ENCODE peak calls at places on chromosome 15, in nine cellular contexts. W, X, O, C, Y, L, P, Q and U are unnamed samples.

GRCh38 chr15:55868707-55869106 is 124.7 kb downstream of the NEDD4 start:
- DNase-seq in O (no peak), Q (no peak), W (no peak), L (no peak), P (no peak), C (no peak), X (no peak), Y (no peak), U (peak)

GRCh38 chr15:91782221-91782620 is 71.3 kb upstream of the SLCO3A1 start:
- DNase-seq in P (no peak), Q (no peak), L (no peak), Y (no peak), W (no peak), O (no peak), C (no peak), X (no peak), U (no peak)

GRCh38 chr15:74977599-74977998 is 17.8 kb upstream of the SCAMP5 start:
- DNase-seq in Y (no peak), O (no peak), W (no peak), X (no peak), C (peak), L (no peak), P (no peak), Q (no peak), U (no peak)

GRCh38 chr15:51493892-51494291 is 128.7 kb downstream of the DMXL2 start:
- DNase-seq in P (no peak), X (no peak), Q (no peak), L (no peak), O (no peak), W (no peak), C (peak), Y (no peak), U (no peak)

GRCh38 chr15:77002954-77003912 is 8.3 kb downstream of the PSTPIP1 start:
- DNase-seq in W (peak), Y (no peak), L (peak), C (no peak), Q (peak), P (no peak), X (no peak), O (peak), U (no peak)

GRCh38 chr15:84817461-84818081 is 415 bp downstream of the ALPK3 start:
- DNase-seq in Y (no peak), C (no peak), X (no peak), L (no peak), O (no peak), P (no peak), Q (no peak), W (no peak), U (no peak)

GRCh38 chr15:70509282-70510272 is 253.8 kb downstream of the UACA start:
- DNase-seq in Y (no peak), Q (no peak), P (no peak), L (no peak), O (no peak), W (no peak), X (no peak), C (no peak), U (no peak)

GRCh38 chr15:80834402-80834801 is 55.2 kb downstream of the CEMIP start:
- DNase-seq in Q (no peak), O (no peak), P (no peak), X (no peak), W (no peak), Y (no peak), C (no peak), L (no peak), U (no peak)

GRCh38 chr15:35439291-35439690 is 106.7 kb downstream of the DPH6 start:
- DNase-seq in L (no peak), C (peak), P (no peak), W (no peak), O (no peak), Q (no peak), Y (no peak), X (no peak), U (no peak)

GRCh38 chr15:65101418-65101890 is 13.5 kb downstream of the UBAP1L start:
- DNase-seq in P (no peak), W (peak), X (peak), O (peak), Y (peak), Q (no peak), L (peak), C (peak), U (no peak)

GRCh38 chr15:92159481-92159880 is 234.2 kb upstream of the ST8SIA2 start:
- DNase-seq in X (no peak), C (no peak), Y (no peak), Q (no peak), O (no peak), W (no peak), P (no peak), L (no peak), U (no peak)

GRCh38 chr15:35720984-35721383 is 175.0 kb upstream of the DPH6 start:
- DNase-seq in Y (no peak), X (no peak), O (no peak), W (no peak), C (no peak), Q (no peak), P (no peak), L (no peak), U (no peak)

GRCh38 chr15:30929064-30929669 is 25.5 kb downstream of the FAN1 start:
- DNase-seq in L (no peak), C (peak), X (no peak), W (no peak), Y (no peak), Q (no peak), P (no peak), O (no peak), U (no peak)

GRCh38 chr15:78691167-78691872 is 50.3 kb upstream of the CHRNB4 start:
- DNase-seq in O (no peak), L (no peak), P (no peak), W (no peak), Q (no peak), Y (no peak), C (no peak), X (no peak), U (no peak)

GRCh38 chr15:76418352-76419140 is 82.0 kb downstream of the ISL2 start:
- DNase-seq in O (no peak), Q (no peak), P (peak), X (no peak), C (no peak), L (no peak), Y (no peak), W (peak), U (peak)

GRCh38 chr15:59594493-59594942 is 17.1 kb upstream of the GCNT3 start:
- DNase-seq in X (peak), O (no peak), W (no peak), Q (no peak), P (no peak), Y (no peak), L (no peak), C (peak), U (peak)

GRCh38 chr15:29322407-29322806 is 52.8 kb upstream of the NSMCE3 start:
- DNase-seq in W (no peak), P (no peak), Q (no peak), C (no peak), X (no peak), O (no peak), Y (no peak), L (no peak), U (no peak)

GRCh38 chr15:73984208-73984979 is 7.7 kb downstream of the STOML1 start:
- DNase-seq in P (no peak), L (no peak), C (peak), W (no peak), Q (no peak), O (no peak), X (no peak), Y (no peak), U (no peak)

GRCh38 chr15:33985287-33985686 is 17.0 kb downstream of the CHRM5 start:
- DNase-seq in Y (no peak), C (peak), P (no peak), O (no peak), W (no peak), Q (no peak), L (no peak), X (no peak), U (no peak)

GRCh38 chr15:96501362-96501761 is 170.9 kb downstream of the NR2F2 start:
- DNase-seq in O (no peak), Y (no peak), X (no peak), C (no peak), Q (no peak), P (no peak), L (no peak), W (no peak), U (no peak)

GRCh38 chr15:39684215-39684614 is 98.4 kb downstream of the FSIP1 start:
- DNase-seq in C (peak), Y (no peak), P (no peak), X (no peak), O (no peak), L (no peak), W (no peak), Q (no peak), U (no peak)

GRCh38 chr15:29132110-29132420 is 137.6 kb downstream of the NSMCE3 start:
- DNase-seq in L (no peak), Q (no peak), P (no peak), C (no peak), W (no peak), X (no peak), O (no peak), Y (no peak), U (no peak)

GRCh38 chr15:43483306-43484128 is 9.4 kb downstream of the TP53BP1 start:
- DNase-seq in O (no peak), P (no peak), X (no peak), Y (peak), C (peak), Q (no peak), L (no peak), W (no peak), U (no peak)
- H3K27ac ChIP-seq in O (no peak), P (no peak), X (no peak), Y (peak), C (no peak), Q (no peak), L (no peak), W (no peak), U (no peak)

GRCh38 chr15:61832223-61832622 is 228.0 kb downstream of the VPS13C start:
- DNase-seq in O (no peak), Y (no peak), C (no peak), L (no peak), Q (no peak), W (no peak), P (no peak), X (no peak), U (no peak)

GRCh38 chr15:61839541-61839940 is 220.7 kb downstream of the VPS13C start:
- DNase-seq in L (no peak), P (no peak), W (no peak), Y (no peak), Q (no peak), O (no peak), X (no peak), C (no peak), U (no peak)

GRCh38 chr15:61834076-61834697 is 226.1 kb downstream of the VPS13C start:
- DNase-seq in P (peak), Y (peak), O (peak), W (peak), X (peak), Q (peak), L (peak), C (peak), U (no peak)

GRCh38 chr15:61835029-61835428 is 225.2 kb downstream of the VPS13C start:
- DNase-seq in Y (no peak), O (no peak), X (no peak), Q (no peak), P (no peak), W (no peak), C (no peak), L (no peak), U (no peak)

GRCh38 chr15:61835476-61836106 is 224.7 kb downstream of the VPS13C start:
- DNase-seq in O (peak), Q (peak), L (peak), W (peak), X (peak), C (peak), P (no peak), Y (peak), U (no peak)
- H3K27ac ChIP-seq in O (no peak), Q (no peak), L (no peak), W (no peak), X (no peak), C (no peak), P (no peak), Y (no peak), U (no peak)

GRCh38 chr15:56917652-56918045 is 795 bp upstream of the TCF12 start:
- DNase-seq in C (peak), L (no peak), O (no peak), Y (no peak), X (no peak), W (peak), Q (no peak), P (no peak), U (no peak)
- H3K27ac ChIP-seq in C (peak), L (peak), O (peak), Y (peak), X (no peak), W (peak), Q (peak), P (peak), U (peak)

GRCh38 chr15:20295238-20295811 is 246.3 kb downstream of the GOLGA6L6 start:
- DNase-seq in Q (no peak), Y (peak), P (no peak), X (no peak), O (no peak), L (no peak), C (no peak), W (no peak), U (no peak)
- H3K27ac ChIP-seq in Q (no peak), Y (no peak), P (no peak), X (no peak), O (no peak), L (no peak), C (no peak), W (no peak), U (no peak)

GRCh38 chr15:68900032-68900431 is 30.3 kb upstream of the SPESP1 start:
- DNase-seq in Q (no peak), C (no peak), P (no peak), Y (no peak), L (no peak), W (no peak), X (no peak), O (no peak), U (no peak)
- H3K27ac ChIP-seq in Q (no peak), C (no peak), P (no peak), Y (no peak), L (no peak), W (no peak), X (no peak), O (no peak), U (no peak)